ENCODE peak calls at places on chromosomes 13 and 19, in ten cellular contexts. Q, Z, E, M, Y, I, D, B, H and G are unnamed samples.

GRCh38 chr19:38263696-38264485 is 482 bp upstream of the SPINT2 start:
- DNase-seq in Q (no peak), D (peak), E (peak), I (peak), Y (peak), M (peak), H (peak), B (peak), Z (peak), G (peak)

GRCh38 chr13:110347535-110348308 is 40.6 kb downstream of the COL4A2 start:
- DNase-seq in I (no peak), D (peak), Q (no peak), Y (no peak), B (no peak), Z (no peak), H (peak), M (no peak), E (no peak), G (no peak)

GRCh38 chr19:17405250-17406038 is at the start of gene BST2:
- DNase-seq in M (peak), E (no peak), Z (peak), Q (peak), B (no peak), Y (peak), I (peak), H (peak), D (peak), G (no peak)

GRCh38 chr19:13062317-13062716 is 40.3 kb downstream of the LYL1 start:
- DNase-seq in H (no peak), M (no peak), I (no peak), Y (no peak), Z (no peak), D (no peak), E (no peak), B (no peak), Q (no peak), G (no peak)

GRCh38 chr13:114077938-114078335 is 54.5 kb downstream of the RASA3 start:
- DNase-seq in D (peak), M (no peak), Z (no peak), E (no peak), H (peak), Q (peak), B (no peak), I (no peak), Y (no peak), G (no peak)

GRCh38 chr13:33109801-33110200 is 93.6 kb downstream of the KL start:
- DNase-seq in Q (no peak), E (no peak), B (no peak), I (no peak), Y (no peak), Z (no peak), H (no peak), D (no peak), M (no peak), G (no peak)

GRCh38 chr19:43618921-43619261 is 538 bp downstream of the ZNF428 start:
- DNase-seq in H (no peak), E (peak), B (no peak), Q (no peak), D (peak), Z (peak), Y (no peak), M (no peak), I (peak), G (no peak)

GRCh38 chr19:1948676-1949075 is 7.7 kb downstream of the CSNK1G2 start:
- DNase-seq in Y (no peak), H (no peak), Z (no peak), E (no peak), I (no peak), Q (no peak), M (no peak), B (no peak), D (no peak), G (no peak)

GRCh38 chr19:1102407-1103106 is 1.2 kb upstream of the GPX4 start:
- DNase-seq in Y (no peak), D (peak), M (peak), Q (no peak), E (peak), B (peak), Z (no peak), H (peak), I (peak), G (no peak)

GRCh38 chr13:30376426-30377311 is 45.6 kb upstream of the UBE2L5 start:
- DNase-seq in D (no peak), E (peak), Z (peak), Q (no peak), Y (no peak), H (peak), M (peak), B (peak), I (peak), G (peak)

GRCh38 chr13:30743319-30744055 is 8.1 kb downstream of the ALOX5AP start:
- DNase-seq in I (no peak), E (no peak), Q (no peak), B (no peak), Y (no peak), Z (no peak), M (peak), H (peak), D (peak), G (no peak)

GRCh38 chr19:10417598-10418280 is 2.6 kb upstream of the PDE4A start:
- DNase-seq in Y (no peak), M (no peak), H (no peak), Q (no peak), E (no peak), D (no peak), B (no peak), I (no peak), Z (no peak), G (no peak)

GRCh38 chr13:40673061-40673397 is 6.6 kb upstream of the FOXO1 start:
- DNase-seq in B (no peak), H (no peak), D (no peak), Q (no peak), E (no peak), Z (no peak), I (no peak), Y (no peak), M (no peak), G (no peak)

GRCh38 chr13:79830426-79830825 is 349.5 kb downstream of the NDFIP2 start:
- DNase-seq in M (no peak), B (no peak), I (no peak), E (no peak), Y (no peak), H (no peak), Z (no peak), D (no peak), Q (no peak), G (no peak)

GRCh38 chr19:48530044-48530720 is 18.5 kb upstream of the LMTK3 start:
- DNase-seq in I (no peak), Q (no peak), Y (no peak), Z (no peak), H (no peak), M (no peak), B (no peak), D (no peak), E (no peak), G (no peak)